ENCODE peak calls at places on chromosomes 7 and 10, in five cellular contexts. V, E, R, X and M are unnamed samples.
A peak's percentile ranks its signal among the peaks of the same experiment; 100 is the strongest.

GRCh38 chr10:72796538-72796937 is 97.0 kb upstream of the OIT3 start:
- DNase-seq in V (no peak), E (no peak), R (no peak), X (no peak), M (no peak)

GRCh38 chr7:12564996-12565764 is 5.3 kb upstream of the SCIN start:
- DNase-seq in V (no peak), E (no peak), R (no peak), X (no peak), M (no peak)

GRCh38 chr7:139681463-139681755 is 96.4 kb downstream of the HIPK2 start:
- DNase-seq in V (no peak), E (peak; percentile 52), R (no peak), X (no peak), M (no peak)

GRCh38 chr10:130495116-130495862 is 359.1 kb downstream of the GLRX3 start:
- DNase-seq in V (no peak), E (no peak), R (no peak), X (no peak), M (no peak)

GRCh38 chr7:116030626-116031276 is at the start of gene TFEC:
- DNase-seq in V (no peak), E (no peak), R (no peak), X (no peak), M (peak; percentile 12)

GRCh38 chr7:112930787-112931186 is 140.6 kb upstream of the TMEM168 start:
- DNase-seq in V (peak; percentile 60), E (no peak), R (no peak), X (no peak), M (peak; percentile 76)

GRCh38 chr10:132036153-132036886 is 29.4 kb upstream of the JAKMIP3 start:
- DNase-seq in V (no peak), E (no peak), R (peak; percentile 85), X (no peak), M (no peak)

GRCh38 chr7:135448753-135449152 is 61.1 kb downstream of the CNOT4 start:
- DNase-seq in V (no peak), E (no peak), R (no peak), X (no peak), M (no peak)

GRCh38 chr10:127736915-127737562 is at the start of gene FOXI2:
- DNase-seq in V (no peak), E (no peak), R (peak; percentile 37), X (no peak), M (no peak)

GRCh38 chr10:44955408-44956070 is 4.1 kb upstream of the RASSF4 start:
- DNase-seq in V (no peak), E (no peak), R (no peak), X (no peak), M (no peak)
- TF ChIP-seq MXI1 in V (no peak), E (no peak), R (no peak), X (no peak), M (no peak)

GRCh38 chr10:124336186-124336585 is 82.5 kb downstream of the OAT start:
- DNase-seq in V (no peak), E (no peak), R (no peak), X (no peak), M (no peak)
- TF ChIP-seq MXI1 in V (no peak), E (no peak), R (no peak), X (no peak), M (no peak)

GRCh38 chr7:197413-198335 is 5.3 kb downstream of the FAM20C start:
- DNase-seq in V (peak; percentile 75), E (no peak), R (no peak), X (no peak), M (no peak)

GRCh38 chr7:199465-200249 is 7.3 kb downstream of the FAM20C start:
- DNase-seq in V (peak; percentile 55), E (no peak), R (no peak), X (no peak), M (no peak)

GRCh38 chr7:196778-197321 is 4.5 kb downstream of the FAM20C start:
- DNase-seq in V (no peak), E (no peak), R (no peak), X (no peak), M (no peak)

GRCh38 chr7:200704-201103 is 8.3 kb downstream of the FAM20C start:
- DNase-seq in V (no peak), E (no peak), R (no peak), X (no peak), M (no peak)

GRCh38 chr7:200290-200689 is 7.9 kb downstream of the FAM20C start:
- DNase-seq in V (no peak), E (no peak), R (no peak), X (no peak), M (no peak)
- TF ChIP-seq MXI1 in V (no peak), E (no peak), R (no peak), X (no peak), M (no peak)

DNA sequence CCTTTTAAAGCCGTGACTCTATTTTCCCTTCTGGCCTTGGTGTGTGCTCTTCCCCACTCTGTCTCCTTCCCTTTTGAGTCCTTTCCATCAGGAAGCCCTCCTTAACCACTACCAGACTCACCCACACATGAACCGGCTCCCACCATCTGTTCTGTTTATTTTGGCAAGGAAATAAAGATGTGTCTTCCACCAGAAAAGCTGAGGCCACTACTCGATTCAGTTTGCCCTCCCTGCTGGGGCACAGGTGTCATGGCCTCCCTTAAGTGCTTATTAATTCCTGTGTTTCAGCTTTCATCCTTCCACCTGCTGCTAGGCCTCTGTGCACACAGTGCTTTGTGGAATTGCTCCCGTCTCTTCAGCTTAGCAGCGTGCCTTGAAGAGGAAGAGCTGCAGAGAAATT is 16.7 kb downstream of the POR start:
- DNase-seq in V (no peak), E (no peak), R (no peak), X (no peak), M (no peak)
- TF ChIP-seq MXI1 in V (no peak), E (no peak), R (no peak), X (no peak), M (no peak)

GRCh38 chr7:39927018-39927417 is 23.0 kb upstream of the CDK13 start:
- DNase-seq in V (no peak), E (no peak), R (no peak), X (no peak), M (no peak)
- TF ChIP-seq MXI1 in V (no peak), E (no peak), R (no peak), X (no peak), M (no peak)